ENCODE peak calls at places on chromosomes 13 and 19, in ten cellular contexts. Q is CD4-positive, alpha-beta memory T cell; H is transverse colon; C is CD4-positive, CD25-positive, alpha-beta regulatory T cell; W is endothelial cell of umbilical vein; Y is CD8-positive, alpha-beta memory T cell; S is heart left ventricle; T is stomach; E is neural progenitor cell; B is PC-3. X is an unnamed sample. For H3K27me3 and H3K4me1, the result is how much of the 10 kb centered on the place peaks cover.

GRCh38 chr13:83618966-83619365 is 263.3 kb downstream of the SLITRK1 start:
- DNase-seq in Q (no peak), H (no peak), C (no peak), W (no peak), Y (no peak), S (no peak), T (no peak), E (no peak), B (peak), X (no peak)

GRCh38 chr13:102141625-102142472 is 260.0 kb downstream of the FGF14 start:
- DNase-seq in Q (no peak), H (no peak), C (no peak), W (peak), Y (no peak), S (no peak), T (no peak), E (peak), B (peak), X (no peak)

GRCh38 chr19:12783849-12784393 is 7.4 kb upstream of the JUNB start:
- DNase-seq in Q (no peak), H (peak), C (no peak), W (no peak), Y (no peak), S (peak), T (no peak), E (no peak), B (peak), X (no peak)

GRCh38 chr19:7287716-7288115 is 6.5 kb downstream of the INSR start:
- DNase-seq in Q (no peak), H (no peak), C (no peak), W (no peak), Y (no peak), S (no peak), T (no peak), E (no peak), B (no peak), X (peak)

GRCh38 chr13:101455863-101456262 is 3.4 kb downstream of the ITGBL1 start:
- DNase-seq in Q (no peak), H (no peak), C (no peak), W (peak), Y (no peak), S (no peak), T (no peak), E (no peak), B (peak), X (no peak)

GRCh38 chr19:2567580-2567979 is 91.7 kb downstream of the GADD45B start:
- DNase-seq in Q (no peak), H (peak), C (no peak), W (no peak), Y (no peak), S (peak), T (no peak), E (no peak), B (no peak), X (no peak)

GRCh38 chr19:35168261-35168660 is 13.7 kb downstream of the FXYD5 start:
- DNase-seq in Q (no peak), H (no peak), C (no peak), W (no peak), Y (no peak), S (no peak), T (no peak), E (no peak), B (peak), X (no peak)

GRCh38 chr19:40800339-40800996 is 1.5 kb downstream of the EGLN2 start:
- DNase-seq in Q (no peak), H (no peak), C (no peak), W (no peak), Y (no peak), S (no peak), T (no peak), E (no peak), B (no peak), X (no peak)

GRCh38 chr13:113061271-113061625 is 44.3 kb upstream of the F7 start:
- DNase-seq in Q (no peak), H (no peak), C (no peak), W (no peak), Y (no peak), S (peak), T (no peak), E (no peak), B (no peak), X (no peak)

GRCh38 chr19:7845390-7846179 is 15.6 kb downstream of the EVI5L start:
- DNase-seq in Q (no peak), H (no peak), C (no peak), W (no peak), Y (no peak), S (no peak), T (no peak), E (no peak), B (no peak), X (no peak)

GRCh38 chr19:11594084-11594483 is 3.2 kb upstream of the ZNF627 start:
- DNase-seq in Q (no peak), H (no peak), C (no peak), W (no peak), Y (no peak), S (no peak), T (no peak), E (no peak), B (no peak), X (no peak)

GRCh38 chr19:28184997-28185396 is 1028.0 kb downstream of the UQCRFS1 start:
- DNase-seq in Q (no peak), H (no peak), C (no peak), W (no peak), Y (no peak), S (no peak), T (no peak), E (no peak), B (no peak), X (no peak)

GRCh38 chr19:12806242-12807131 is at the start of gene RNASEH2A:
- DNase-seq in Q (peak), H (peak), C (peak), W (peak), Y (peak), S (peak), T (peak), E (peak), B (peak), X (peak)

GRCh38 chr13:20825476-20825875 is 51.7 kb upstream of the EEF1AKMT1 start:
- DNase-seq in Q (no peak), H (no peak), C (no peak), W (peak), Y (no peak), S (no peak), T (no peak), E (no peak), B (no peak), X (no peak)

GRCh38 chr13:96730676-96731075 is 263.6 kb downstream of the OXGR1 start:
- DNase-seq in Q (no peak), H (no peak), C (no peak), W (no peak), Y (no peak), S (no peak), T (no peak), E (no peak), B (no peak), X (no peak)

GRCh38 chr13:97079726-97080125 is 85.5 kb upstream of the OXGR1 start:
- DNase-seq in Q (no peak), H (no peak), C (no peak), W (no peak), Y (no peak), S (no peak), T (no peak), E (no peak), B (no peak), X (no peak)

GRCh38 chr19:40217921-40218890 is at the start of gene TTC9B:
- DNase-seq in Q (peak), H (no peak), C (peak), W (no peak), Y (peak), S (no peak), T (no peak), E (peak), B (no peak), X (peak)

GRCh38 chr19:40523322-40524047 is 53.2 kb upstream of the SHKBP1 start:
- DNase-seq in Q (peak), H (peak), C (no peak), W (peak), Y (no peak), S (peak), T (peak), E (peak), B (peak), X (peak)

GRCh38 chr13:46386996-46387851 is at the start of gene RUBCNL:
- DNase-seq in Q (peak), H (peak), C (peak), W (no peak), Y (no peak), S (peak), T (no peak), E (peak), B (peak), X (no peak)

GRCh38 chr13:61410669-61411297 is 4.9 kb downstream of the PCDH20 start:
- DNase-seq in Q (no peak), H (no peak), C (no peak), W (peak), Y (no peak), S (no peak), T (no peak), E (peak), B (peak), X (peak)

GRCh38 chr19:17687857-17688784 is at the start of gene UNC13A:
- DNase-seq in Q (peak), H (peak), C (peak), W (no peak), Y (peak), S (peak), T (peak), E (peak), B (no peak), X (peak)

GRCh38 chr19:12194827-12195500 is 32.1 kb downstream of the ZNF136 start:
- DNase-seq in Q (peak), H (peak), C (peak), W (peak), Y (peak), S (peak), T (peak), E (no peak), B (no peak), X (no peak)

GRCh38 chr19:7488736-7489353 is at the start of gene PEX11G:
- DNase-seq in Q (peak), H (peak), C (peak), W (peak), Y (peak), S (peak), T (peak), E (peak), B (peak), X (peak)

GRCh38 chr19:5181331-5181730 is 159.3 kb downstream of the PTPRS start:
- DNase-seq in Q (no peak), H (no peak), C (no peak), W (no peak), Y (no peak), S (no peak), T (no peak), E (no peak), B (no peak), X (no peak)

GRCh38 chr13:34750078-34750703 is 191.9 kb upstream of the NBEA start:
- DNase-seq in Q (no peak), H (peak), C (no peak), W (no peak), Y (no peak), S (no peak), T (no peak), E (peak), B (no peak), X (peak)

GRCh38 chr19:41548954-41549688 is 26.8 kb upstream of the CEACAM21 start:
- DNase-seq in Q (peak), H (peak), C (peak), W (peak), Y (peak), S (no peak), T (peak), E (peak), B (no peak), X (no peak)

GRCh38 chr19:2922987-2923386 is 21.8 kb downstream of the ZNF77 start:
- DNase-seq in Q (no peak), H (no peak), C (no peak), W (no peak), Y (no peak), S (no peak), T (no peak), E (peak), B (peak), X (no peak)

GRCh38 chr19:49468199-49468598 is 5.8 kb upstream of the FLT3LG start:
- DNase-seq in Q (no peak), H (no peak), C (no peak), W (no peak), Y (no peak), S (no peak), T (no peak), E (no peak), B (no peak), X (no peak)

GRCh38 chr13:29681859-29682258 is 86.4 kb upstream of the SLC7A1 start:
- DNase-seq in Q (no peak), H (no peak), C (no peak), W (no peak), Y (no peak), S (no peak), T (no peak), E (no peak), B (no peak), X (no peak)

GRCh38 chr13:26442541-26442940 is 114.9 kb upstream of the WASF3 start:
- DNase-seq in Q (no peak), H (no peak), C (no peak), W (no peak), Y (no peak), S (no peak), T (no peak), E (no peak), B (no peak), X (no peak)

DNA sequence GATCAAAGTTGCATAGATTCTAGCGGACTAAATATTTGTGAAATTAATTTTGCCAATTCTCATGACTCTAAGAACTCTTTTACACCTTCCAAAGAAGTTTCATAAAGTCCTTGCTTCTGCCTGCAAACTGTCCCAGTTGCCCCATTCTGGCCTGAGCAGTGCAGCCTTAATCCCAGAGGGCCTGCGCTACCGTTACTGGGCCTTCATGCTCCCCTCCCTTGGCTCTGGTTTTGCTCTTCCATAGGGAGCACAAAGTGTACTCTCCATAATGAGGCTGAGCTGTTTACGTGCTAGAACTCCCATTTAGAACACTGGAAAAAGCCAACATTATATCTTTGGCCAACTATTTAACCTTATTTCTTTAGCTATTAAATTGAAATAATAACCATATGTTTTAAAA is 2.1 kb downstream of the MTIF3 start:
- DNase-seq in Q (no peak), H (no peak), C (no peak), W (no peak), Y (no peak), S (no peak), T (no peak), E (no peak), B (no peak), X (no peak)
- H3K4me3 ChIP-seq in Q (no peak), H (no peak), C (peak), W (no peak), Y (no peak), S (peak), T (peak), E (no peak), B (no peak), X (no peak)

GRCh38 chr19:13899393-13899792 is 6.5 kb downstream of the BRME1 start:
- DNase-seq in Q (no peak), H (peak), C (no peak), W (no peak), Y (no peak), S (no peak), T (no peak), E (no peak), B (no peak), X (no peak)

GRCh38 chr19:13892885-13893284 is 13.0 kb downstream of the BRME1 start:
- DNase-seq in Q (no peak), H (no peak), C (no peak), W (peak), Y (no peak), S (no peak), T (no peak), E (no peak), B (peak), X (no peak)

GRCh38 chr19:13896227-13896626 is 9.7 kb downstream of the BRME1 start:
- DNase-seq in Q (no peak), H (no peak), C (no peak), W (no peak), Y (no peak), S (no peak), T (no peak), E (no peak), B (no peak), X (no peak)

GRCh38 chr19:13890136-13890535 is 13.2 kb downstream of the NANOS3 start:
- DNase-seq in Q (no peak), H (no peak), C (no peak), W (no peak), Y (no peak), S (no peak), T (no peak), E (no peak), B (no peak), X (no peak)

DNA sequence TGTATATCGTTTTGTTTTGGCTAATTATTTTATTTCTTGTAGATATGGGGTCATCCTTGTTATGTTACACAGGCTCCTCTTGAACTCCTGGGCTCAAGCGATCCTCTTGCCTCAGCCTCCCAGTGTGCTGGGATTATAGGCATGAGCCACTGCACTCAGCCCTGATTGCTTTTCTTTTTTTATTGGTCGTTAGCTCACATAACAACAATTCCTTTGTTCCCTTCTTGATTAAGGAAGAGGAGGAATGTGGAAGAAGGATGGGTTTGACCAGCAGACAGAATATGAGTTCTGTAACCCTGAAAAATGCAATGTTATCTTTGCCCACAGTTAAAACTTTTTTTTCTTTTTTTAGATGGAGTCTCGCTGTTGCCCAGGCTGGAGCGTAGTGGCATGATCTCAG is 11.4 kb downstream of the BRME1 start:
- DNase-seq in Q (no peak), H (no peak), C (no peak), W (no peak), Y (no peak), S (no peak), T (no peak), E (no peak), B (no peak), X (no peak)
- H3K27me3 ChIP-seq in Q (under half), H (under half), C (under half), W (under half), Y (under half), S (under half), T (under half), E (under half), B (under half), X (under half)

GRCh38 chr19:51338563-51339312 is 3.2 kb downstream of the VSIG10L start:
- DNase-seq in Q (peak), H (peak), C (peak), W (peak), Y (peak), S (peak), T (peak), E (peak), B (peak), X (peak)
- H3K4me1 ChIP-seq in Q (under half), H (under half), C (under half), W (under half), Y (under half), S (under half), T (under half), E (under half), B (under half), X (under half)

GRCh38 chr13:98506343-98507059 is 70.4 kb downstream of the STK24 start:
- DNase-seq in Q (no peak), H (no peak), C (no peak), W (no peak), Y (no peak), S (no peak), T (no peak), E (no peak), B (no peak), X (no peak)

GRCh38 chr13:98504029-98504351 is 72.9 kb downstream of the STK24 start:
- DNase-seq in Q (no peak), H (no peak), C (no peak), W (no peak), Y (no peak), S (no peak), T (no peak), E (no peak), B (no peak), X (no peak)

GRCh38 chr13:98507060-98507797 is 69.7 kb downstream of the STK24 start:
- DNase-seq in Q (no peak), H (peak), C (no peak), W (peak), Y (no peak), S (peak), T (peak), E (peak), B (peak), X (peak)

GRCh38 chr13:98503175-98504028 is 73.5 kb downstream of the STK24 start:
- DNase-seq in Q (no peak), H (no peak), C (no peak), W (no peak), Y (no peak), S (no peak), T (no peak), E (no peak), B (no peak), X (no peak)

GRCh38 chr13:98504371-98504963 is 72.4 kb downstream of the STK24 start:
- DNase-seq in Q (peak), H (no peak), C (no peak), W (no peak), Y (no peak), S (no peak), T (no peak), E (no peak), B (no peak), X (no peak)
- H3K4me3 ChIP-seq in Q (no peak), H (no peak), C (peak), W (no peak), Y (no peak), S (no peak), T (no peak), E (no peak), B (no peak), X (no peak)

X was measured in HAP-1.